ENCODE peak calls at places on chromosomes 7 and 10, in six cellular contexts. P, U, X, M, C and Z are unnamed samples.
A peak's percentile ranks its signal among the peaks of the same experiment; 100 is the strongest.

GRCh38 chr7:157851501-157852067 is 514.8 kb downstream of the DNAJB6 start:
- DNase-seq in C (peak; percentile 64), M (peak; percentile 63), P (no peak), X (peak; percentile 49), U (peak; percentile 67), Z (peak; percentile 82)

GRCh38 chr10:6343321-6344010 is 140.7 kb downstream of the PFKFB3 start:
- DNase-seq in P (no peak), X (no peak), U (no peak), M (no peak), C (no peak), Z (no peak)

GRCh38 chr10:49298666-49298989 is 342 bp upstream of the C10orf71 start:
- DNase-seq in X (peak; percentile 32), C (no peak), P (no peak), U (no peak), M (peak; percentile 76), Z (no peak)

GRCh38 chr7:45647967-45648670 is 74.0 kb downstream of the ADCY1 start:
- DNase-seq in C (no peak), P (no peak), U (no peak), M (no peak), X (no peak), Z (peak; percentile 21)

GRCh38 chr10:103246328-103246727 is 641 bp downstream of the RPEL1 start:
- DNase-seq in C (no peak), P (no peak), U (no peak), M (no peak), X (no peak), Z (no peak)

GRCh38 chr10:8596929-8597472 is 542.5 kb downstream of the GATA3 start:
- DNase-seq in M (no peak), X (no peak), C (no peak), U (no peak), P (no peak), Z (no peak)

GRCh38 chr10:101053516-101053915 is 8.3 kb upstream of the KAZALD1 start:
- DNase-seq in X (no peak), U (no peak), M (no peak), P (no peak), C (no peak), Z (no peak)

GRCh38 chr10:91756286-91756685 is 41.9 kb upstream of the TNKS2 start:
- DNase-seq in M (no peak), U (no peak), X (no peak), C (no peak), P (no peak), Z (no peak)

GRCh38 chr7:118029881-118030422 is 154.0 kb upstream of the LSM8 start:
- DNase-seq in C (no peak), M (no peak), X (no peak), P (no peak), U (no peak), Z (no peak)

GRCh38 chr7:83547526-83547925 is 101.4 kb downstream of the SEMA3E start:
- DNase-seq in X (peak; percentile 80), C (peak; percentile 29), U (no peak), P (no peak), M (no peak), Z (peak; percentile 72)

GRCh38 chr10:119461380-119461779 is 81.1 kb downstream of the RGS10 start:
- DNase-seq in X (no peak), C (no peak), M (no peak), U (no peak), P (no peak), Z (peak; percentile 43)

GRCh38 chr10:63633677-63634487 is 112.7 kb downstream of the REEP3 start:
- DNase-seq in P (peak; percentile 36), U (no peak), X (peak; percentile 26), C (no peak), M (no peak), Z (no peak)

GRCh38 chr10:102133373-102134195 is 744 bp downstream of the PPRC1 start:
- DNase-seq in U (peak; percentile 46), X (peak; percentile 78), C (peak; percentile 80), M (peak; percentile 82), P (no peak), Z (peak; percentile 63)

GRCh38 chr7:2894118-2894940 is 50.2 kb upstream of the GNA12 start:
- DNase-seq in P (no peak), C (no peak), M (no peak), U (no peak), X (no peak), Z (peak; percentile 32)

DNA sequence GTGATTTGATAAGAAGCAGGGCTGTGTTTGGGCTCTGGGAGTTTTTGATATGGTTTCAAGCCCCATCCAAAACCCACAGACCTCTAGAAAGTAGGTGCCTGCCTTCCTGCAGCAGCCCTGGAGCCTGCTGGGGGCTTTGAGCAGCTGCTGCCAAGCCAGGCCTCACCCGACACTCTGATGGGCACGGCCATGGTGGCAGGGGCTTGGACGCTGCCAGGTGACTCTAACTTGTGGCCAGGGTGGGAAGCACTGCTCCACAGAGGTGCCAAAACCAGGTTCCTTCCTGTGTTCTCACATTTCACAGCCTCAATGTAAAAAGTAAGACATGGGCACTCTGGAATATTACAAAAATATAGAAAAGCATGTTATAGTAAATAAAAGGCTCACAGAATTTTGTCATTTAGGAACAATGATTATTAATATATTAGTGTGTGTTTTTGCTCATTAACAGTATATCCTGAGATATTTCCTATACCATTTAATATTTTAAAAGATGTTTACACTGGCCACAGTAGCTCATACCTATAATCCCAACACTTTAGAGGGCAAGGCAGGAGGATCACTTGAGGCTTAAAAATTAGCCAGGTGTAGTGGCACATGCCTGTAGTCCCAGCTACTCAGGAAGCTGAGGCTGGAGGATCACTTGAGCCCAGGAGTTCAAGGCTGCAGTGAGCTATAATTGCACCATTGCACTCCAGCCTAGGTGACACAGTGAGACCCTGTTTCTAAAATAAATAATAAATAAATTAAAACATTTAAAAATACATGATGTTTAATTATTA is 95.1 kb downstream of the EGFR start:
- DNase-seq in M (no peak), C (no peak), U (no peak), X (no peak), P (no peak), Z (no peak)
- H3K4me1 ChIP-seq in M (no peaks in the 10 kb centered on the region), C (no peaks in the 10 kb centered on the region), U (peaks cover 26% of the 10 kb centered on the region), X (peaks cover 13% of the 10 kb centered on the region), P (peaks cover 34% of the 10 kb centered on the region), Z (peaks cover 55% of the 10 kb centered on the region)

GRCh38 chr7:92527300-92528187 is 776 bp downstream of the PEX1 start:
- DNase-seq in X (peak; percentile 40), M (peak; percentile 36), P (peak; percentile 30), U (no peak), C (peak; percentile 63), Z (peak; percentile 44)
- TF ChIP-seq CTCF in X (no peak), M (no peak), P (no peak), U (no peak), C (no peak), Z (peak; percentile 14)

GRCh38 chr10:43073721-43074120 is 3.1 kb upstream of the RET start:
- DNase-seq in P (no peak), M (no peak), X (no peak), C (no peak), U (no peak), Z (no peak)
- H3K27me3 ChIP-seq in P (no peaks in the 10 kb centered on the region), M (peaks cover 41% of the 10 kb centered on the region), X (no peaks in the 10 kb centered on the region), C (peaks cover 13% of the 10 kb centered on the region), U (no peaks in the 10 kb centered on the region), Z (peaks cover 75% of the 10 kb centered on the region)

DNA sequence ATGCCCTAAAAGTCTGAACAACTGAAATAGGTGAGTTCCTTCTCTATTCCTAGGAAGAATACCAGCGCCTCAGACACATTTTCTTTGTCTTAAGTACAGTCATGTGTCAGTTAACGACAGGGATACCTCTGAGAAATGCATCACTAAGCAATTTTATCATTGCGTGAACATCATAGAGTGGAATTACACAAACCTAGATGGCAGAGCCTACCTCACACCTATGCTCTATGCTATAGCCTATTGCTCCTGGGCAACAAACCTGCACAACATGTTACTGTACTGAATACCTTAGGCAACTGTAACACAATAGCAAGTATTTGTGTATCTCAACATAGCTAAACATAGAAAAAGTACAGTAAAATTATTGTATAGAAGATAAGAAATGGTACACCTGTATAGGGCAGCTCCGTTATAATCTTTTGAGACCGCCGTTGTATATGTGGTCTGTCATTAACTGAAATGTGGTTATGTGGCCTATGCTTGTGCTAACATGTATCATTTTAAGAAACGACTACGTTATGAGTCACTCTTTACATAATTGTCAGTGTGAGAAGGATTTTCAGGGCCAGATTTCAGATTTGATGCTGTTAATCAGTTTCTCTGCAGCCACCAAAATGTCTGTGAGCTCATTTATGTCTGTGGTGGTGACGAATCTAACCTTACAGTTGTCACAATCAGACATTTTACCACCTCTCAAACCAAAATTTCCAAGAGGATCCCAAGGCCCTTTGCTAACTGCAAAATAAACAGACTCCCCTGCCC is 66.1 kb upstream of the STK17A start:
- DNase-seq in M (no peak), U (no peak), C (no peak), X (no peak), P (no peak), Z (no peak)
- H3K4me1 ChIP-seq in M (no peaks in the 10 kb centered on the region), U (peaks cover 10% of the 10 kb centered on the region), C (no peaks in the 10 kb centered on the region), X (no peaks in the 10 kb centered on the region), P (no peaks in the 10 kb centered on the region), Z (no peaks in the 10 kb centered on the region)

GRCh38 chr10:30579554-30579953 is 50.0 kb downstream of the LYZL2 start:
- DNase-seq in M (no peak), C (no peak), P (no peak), U (no peak), X (no peak), Z (no peak)
- TF ChIP-seq CTCF in M (no peak), C (no peak), P (no peak), U (no peak), X (no peak), Z (no peak)

DNA sequence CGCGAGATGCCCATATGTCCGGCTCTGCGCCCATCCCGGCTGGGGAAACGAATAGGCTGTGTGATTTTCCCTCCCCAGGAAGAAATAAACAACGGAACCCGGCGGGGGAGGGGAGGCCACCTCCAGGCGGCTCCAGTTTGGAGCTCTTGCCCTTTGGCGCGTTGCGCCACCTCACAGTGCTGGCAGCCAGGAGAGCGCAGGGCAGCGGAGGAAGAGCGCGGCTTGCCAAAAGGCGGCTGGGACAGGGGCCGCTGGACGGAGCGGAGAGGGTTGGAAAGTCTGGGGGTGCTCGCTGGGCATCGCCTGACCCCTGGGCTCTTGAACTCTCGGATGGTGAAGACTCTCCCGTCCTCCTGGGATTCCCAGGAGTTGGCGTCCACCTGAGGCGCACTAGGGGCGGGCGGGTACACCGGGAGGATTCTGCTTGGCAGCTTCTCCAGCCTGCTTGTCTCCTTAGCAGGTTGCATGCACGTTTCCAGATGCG is 5.3 kb upstream of the NEUROG3 start:
- DNase-seq in U (no peak), C (no peak), P (no peak), X (no peak), M (no peak), Z (no peak)
- H3K27me3 ChIP-seq in U (no peaks in the 10 kb centered on the region), C (peaks cover 42% of the 10 kb centered on the region), P (peaks cover 52% of the 10 kb centered on the region), X (no peaks in the 10 kb centered on the region), M (peaks cover 80% of the 10 kb centered on the region), Z (peaks cover 24% of the 10 kb centered on the region)

GRCh38 chr7:24902276-24902675 is 77.7 kb downstream of the OSBPL3 start:
- DNase-seq in X (no peak), M (no peak), P (no peak), C (no peak), U (no peak), Z (no peak)

GRCh38 chr7:24899905-24900304 is 80.1 kb downstream of the OSBPL3 start:
- DNase-seq in U (no peak), M (no peak), P (no peak), C (no peak), X (no peak), Z (no peak)

GRCh38 chr7:24907311-24907886 is 72.6 kb downstream of the OSBPL3 start:
- DNase-seq in C (no peak), P (peak; percentile 63), U (no peak), X (no peak), M (no peak), Z (no peak)

GRCh38 chr7:24905996-24906770 is 73.8 kb downstream of the OSBPL3 start:
- DNase-seq in P (no peak), M (no peak), C (no peak), X (no peak), U (no peak), Z (no peak)

GRCh38 chr7:24903559-24903958 is 76.4 kb downstream of the OSBPL3 start:
- DNase-seq in U (no peak), M (no peak), X (no peak), C (no peak), P (no peak), Z (no peak)
- H3K4me1 ChIP-seq in U (no peaks in the 10 kb centered on the region), M (no peaks in the 10 kb centered on the region), X (peaks cover 16% of the 10 kb centered on the region), C (no peaks in the 10 kb centered on the region), P (peaks cover 8% of the 10 kb centered on the region), Z (peaks cover 18% of the 10 kb centered on the region)